ENCODE peak calls at places on chromosome 20, in seven cellular contexts. G is endothelial cell of umbilical vein, X is suprapubic skin, I is IMR-90, R is stomach, L is body of pancreas, T is heart left ventricle. P is an unnamed sample. For H3K4me1, the result is how much of the 10 kb centered on the place peaks cover.

GRCh38 chr20:38579219-38579618 is 1.8 kb upstream of the ADIG start:
- DNase-seq in X (no peak), L (no peak), I (no peak), R (no peak), T (peak), G (no peak), P (no peak)

GRCh38 chr20:22381812-22382416 is 202.5 kb downstream of the FOXA2 start:
- DNase-seq in I (no peak), X (no peak), T (no peak), G (no peak), L (no peak), R (no peak), P (no peak)

GRCh38 chr20:39381598-39381997 is 419.5 kb downstream of the DHX35 start:
- DNase-seq in R (no peak), T (no peak), X (no peak), L (no peak), I (no peak), G (no peak), P (no peak)

GRCh38 chr20:54633903-54634302 is 158.5 kb downstream of the DOK5 start:
- DNase-seq in L (no peak), G (no peak), I (no peak), R (no peak), X (no peak), T (no peak), P (no peak)

GRCh38 chr20:34300809-34301586 is 2.2 kb downstream of the AHCY start:
- DNase-seq in G (no peak), T (peak), R (no peak), L (no peak), X (no peak), I (no peak), P (no peak)

GRCh38 chr20:53660078-53660909 is 66.7 kb upstream of the ZNF217 start:
- DNase-seq in I (peak), G (peak), L (no peak), X (no peak), T (peak), R (no peak), P (peak)

GRCh38 chr20:46802696-46803445 is 91.8 kb upstream of the EYA2 start:
- DNase-seq in I (no peak), X (no peak), R (no peak), L (no peak), T (no peak), G (no peak), P (no peak)

GRCh38 chr20:16083639-16084280 is 489.5 kb downstream of the KIF16B start:
- DNase-seq in T (no peak), R (no peak), I (no peak), G (no peak), L (no peak), X (no peak), P (no peak)

GRCh38 chr20:4548552-4548951 is 173.2 kb upstream of the PRND start:
- DNase-seq in T (no peak), X (no peak), L (no peak), R (no peak), G (no peak), I (no peak), P (no peak)

GRCh38 chr20:25039697-25040437 is 18.1 kb downstream of the ACSS1 start:
- DNase-seq in I (peak), R (peak), L (peak), T (peak), X (peak), G (peak), P (peak)

GRCh38 chr20:47011984-47012383 is 117.3 kb downstream of the EYA2 start:
- DNase-seq in I (no peak), L (no peak), T (no peak), R (no peak), X (no peak), G (no peak), P (no peak)

GRCh38 chr20:45041464-45042337 is 59.2 kb downstream of the KCNS1 start:
- DNase-seq in X (no peak), T (no peak), I (peak), G (peak), L (peak), R (no peak), P (no peak)

GRCh38 chr20:38172344-38172743 is 7.3 kb upstream of the TGM2 start:
- DNase-seq in T (no peak), L (no peak), R (no peak), G (peak), I (peak), X (no peak), P (no peak)

GRCh38 chr20:44034965-44035635 is 120.4 kb downstream of the TOX2 start:
- DNase-seq in G (no peak), R (peak), T (peak), I (no peak), L (no peak), X (peak), P (no peak)

GRCh38 chr20:53810661-53811355 is 217.2 kb upstream of the ZNF217 start:
- DNase-seq in T (no peak), G (no peak), R (no peak), X (no peak), L (no peak), I (no peak), P (no peak)

GRCh38 chr20:43963872-43964791 is 49.5 kb downstream of the TOX2 start:
- DNase-seq in T (peak), I (peak), X (no peak), R (no peak), G (no peak), L (peak), P (no peak)

DNA sequence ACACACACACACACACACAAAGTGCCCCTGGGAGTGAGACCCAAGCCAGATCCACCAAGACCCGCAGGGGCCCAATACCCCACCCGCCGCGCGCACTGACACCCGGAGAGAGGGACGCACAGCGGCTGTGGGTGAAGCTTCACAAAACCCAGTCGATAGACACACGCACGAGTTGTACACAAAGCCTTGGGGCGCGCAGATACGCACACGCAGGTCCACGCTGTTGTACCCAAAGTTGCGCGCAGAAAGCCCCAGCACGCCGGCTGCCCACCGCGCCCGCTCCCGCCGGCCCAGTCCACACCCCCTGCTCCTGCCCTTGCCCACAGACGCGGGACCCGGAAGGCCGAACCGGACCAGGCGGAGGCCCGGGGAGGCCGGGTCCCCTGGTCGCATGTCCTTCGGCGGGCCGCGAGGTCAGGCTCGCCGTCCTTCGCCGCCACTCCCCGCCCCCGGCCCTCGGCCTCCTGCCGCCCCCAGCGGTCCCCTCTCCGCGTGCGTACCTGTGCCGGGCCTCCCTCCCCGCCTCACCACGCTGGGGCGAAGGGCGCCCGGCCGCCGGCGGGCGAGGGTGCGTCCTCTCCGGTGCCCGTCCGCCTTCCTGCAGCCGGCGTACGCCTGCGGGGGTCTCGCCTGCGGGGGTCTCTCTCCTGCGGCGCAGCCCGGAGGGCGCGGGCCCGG is at the start of gene TMEM74B:
- DNase-seq in L (no peak), G (no peak), T (no peak), X (no peak), R (no peak), I (no peak), P (no peak)
- H3K4me3 ChIP-seq in L (peak), G (no peak), T (peak), X (peak), R (peak), I (peak), P (no peak)

GRCh38 chr20:35699127-35699913 is at the start of the genes NFS1 and ROMO1:
- DNase-seq in L (peak), R (peak), I (peak), T (peak), X (peak), G (peak), P (peak)
- TF ChIP-seq POLR2A in L (peak), R (no peak), I (peak), T (peak), X (peak), G (peak), P (peak)

DNA sequence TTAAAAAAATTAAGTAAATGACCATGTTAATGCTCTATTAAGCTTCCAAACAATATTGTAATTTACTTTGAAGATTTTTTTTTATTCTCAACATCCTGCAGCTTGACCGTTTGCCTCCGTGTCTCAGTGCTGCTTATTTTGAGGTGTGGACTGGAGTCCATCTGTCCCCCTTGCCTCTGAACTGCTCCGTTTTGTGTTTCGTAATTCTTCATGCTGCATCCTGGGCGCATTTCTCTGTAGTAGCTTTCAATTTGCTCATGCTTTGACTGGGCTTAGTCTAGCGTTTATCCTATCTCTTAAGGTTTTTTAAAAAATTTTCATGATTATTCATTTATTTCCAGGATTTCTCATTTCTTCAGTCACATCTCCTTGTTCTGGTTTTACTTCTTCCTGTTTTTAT is 37.8 kb downstream of the PTPN1 start:
- DNase-seq in I (no peak), T (no peak), R (no peak), G (no peak), X (no peak), L (no peak), P (no peak)
- H3K4me1 ChIP-seq in I (under half), T (under half), R (half or more), G (under half), X (under half), L (under half), P (under half)

GRCh38 chr20:18815194-18815942 is 1.8 kb downstream of the SCP2D1 start:
- DNase-seq in I (no peak), X (no peak), R (no peak), G (no peak), T (no peak), L (no peak), P (no peak)
- H3K4me3 ChIP-seq in I (no peak), X (no peak), R (no peak), G (no peak), T (no peak), L (no peak), P (no peak)

DNA sequence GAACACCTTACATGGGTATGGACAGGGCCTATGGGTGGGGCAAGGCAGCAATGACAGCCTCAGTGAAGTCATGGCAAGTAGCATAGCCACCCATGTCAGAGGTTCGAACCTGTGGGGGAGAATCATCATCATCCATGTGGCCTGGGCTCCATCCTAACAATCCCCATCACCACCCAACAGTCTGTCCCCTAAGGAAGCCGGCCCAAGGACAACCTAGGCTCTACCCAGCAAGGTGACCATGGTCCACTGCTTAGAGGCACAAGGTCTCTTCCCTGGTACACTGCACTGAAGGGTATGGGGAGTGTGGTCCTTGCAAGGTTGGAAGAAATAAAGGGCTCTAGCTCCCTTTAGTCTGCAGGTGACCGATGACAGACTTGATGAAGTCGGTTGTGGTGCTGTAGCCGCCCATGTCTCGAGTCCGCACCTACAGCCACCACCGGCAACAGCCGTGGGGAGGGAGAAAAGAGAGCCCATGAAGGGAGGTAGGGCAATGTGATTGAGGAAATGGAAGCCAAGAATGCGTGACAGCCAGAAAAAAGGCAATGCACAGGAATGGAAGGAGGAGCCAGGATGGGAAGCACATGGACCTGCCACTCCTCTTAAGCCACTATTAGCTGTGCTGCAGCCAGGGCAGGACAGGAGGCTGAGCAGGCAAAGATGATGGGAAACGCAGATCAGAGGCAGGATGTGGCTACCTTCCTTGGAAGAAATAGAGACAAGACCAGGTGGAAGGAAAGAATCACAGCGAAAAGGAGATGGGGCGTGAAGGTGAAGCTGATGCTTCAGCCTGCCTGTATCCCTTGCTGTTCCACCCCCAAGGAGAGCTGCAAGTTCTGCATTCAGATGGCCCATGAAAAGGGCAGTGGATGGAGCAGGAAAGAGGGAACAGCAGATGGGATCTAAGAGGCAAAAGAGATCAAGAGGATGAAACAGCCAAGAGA is 5.3 kb downstream of the IDH3B start:
- DNase-seq in T (no peak), X (no peak), L (no peak), R (no peak), I (no peak), G (no peak), P (no peak)
- TF ChIP-seq POLR2A in T (no peak), X (no peak), L (no peak), R (no peak), I (no peak), G (no peak), P (no peak)

GRCh38 chr20:62979310-62979709 is 26.8 kb downstream of the SLC17A9 start:
- DNase-seq in R (no peak), L (no peak), X (no peak), G (no peak), T (no peak), I (no peak), P (no peak)

GRCh38 chr20:62975812-62976413 is 23.4 kb downstream of the SLC17A9 start:
- DNase-seq in R (no peak), L (no peak), T (no peak), I (no peak), G (no peak), X (no peak), P (no peak)

GRCh38 chr20:62979876-62980373 is 26.8 kb downstream of the BHLHE23 start:
- DNase-seq in T (no peak), X (no peak), R (no peak), G (no peak), L (no peak), I (no peak), P (no peak)

GRCh38 chr20:62978559-62978938 is 26.0 kb downstream of the SLC17A9 start:
- DNase-seq in R (no peak), L (no peak), X (no peak), T (no peak), G (no peak), I (no peak), P (no peak)

GRCh38 chr20:62977613-62978558 is 25.4 kb downstream of the SLC17A9 start:
- DNase-seq in I (no peak), X (no peak), R (peak), G (no peak), T (no peak), L (no peak), P (no peak)
- H3K4me1 ChIP-seq in I (under half), X (under half), R (under half), G (under half), T (under half), L (under half), P (under half)

GRCh38 chr20:63152322-63153253 is 63.3 kb downstream of the YTHDF1 start:
- DNase-seq in I (no peak), X (no peak), R (no peak), G (no peak), T (no peak), L (no peak), P (no peak)

GRCh38 chr20:63154395-63154794 is 61.5 kb downstream of the YTHDF1 start:
- DNase-seq in I (no peak), T (no peak), X (no peak), R (no peak), L (no peak), G (no peak), P (no peak)

GRCh38 chr20:63155266-63156165 is 60.4 kb downstream of the YTHDF1 start:
- DNase-seq in X (no peak), R (no peak), G (no peak), I (no peak), L (no peak), T (no peak), P (no peak)

GRCh38 chr20:63151554-63152321 is 64.2 kb downstream of the YTHDF1 start:
- DNase-seq in G (no peak), I (peak), X (no peak), R (no peak), T (no peak), L (peak), P (no peak)

GRCh38 chr20:63153254-63154221 is 62.4 kb downstream of the YTHDF1 start:
- DNase-seq in T (no peak), R (no peak), X (no peak), L (no peak), G (no peak), I (no peak), P (no peak)
- H3K4me3 ChIP-seq in T (no peak), R (no peak), X (no peak), L (no peak), G (no peak), I (no peak), P (no peak)